ENCODE peak calls at places on chromosomes 7 and 10, in five cellular contexts. W, Y, E, V and N are unnamed samples.

GRCh38 chr10:89563861-89564478 is 28.6 kb upstream of the SLC16A12 start:
- DNase-seq in V (peak; percentile 71), Y (no peak), E (peak; percentile 57), W (peak; percentile 23), N (no peak)

GRCh38 chr10:12848439-12849173 is 152.9 kb downstream of the CCDC3 start:
- DNase-seq in W (peak; percentile 14), V (no peak), Y (no peak), E (no peak), N (no peak)

GRCh38 chr7:143130541-143130940 is 1.3 kb upstream of the PIP start:
- DNase-seq in Y (no peak), W (no peak), V (no peak), E (no peak), N (no peak)

GRCh38 chr10:86200269-86200668 is 166.3 kb downstream of the GRID1 start:
- DNase-seq in E (no peak), Y (no peak), W (no peak), V (no peak), N (no peak)

GRCh38 chr10:131725736-131726459 is 174.9 kb upstream of the PPP2R2D start:
- DNase-seq in W (peak; percentile 11), V (no peak), E (no peak), Y (no peak), N (no peak)

GRCh38 chr7:106041140-106041717 is 70.9 kb downstream of the SYPL1 start:
- DNase-seq in Y (no peak), V (peak; percentile 40), E (peak; percentile 72), W (no peak), N (no peak)

GRCh38 chr7:30136339-30136738 is 1.6 kb downstream of the MTURN start:
- DNase-seq in Y (no peak), E (no peak), V (no peak), W (no peak), N (no peak)

GRCh38 chr7:77262311-77262710 is 62.7 kb upstream of the FGL2 start:
- DNase-seq in E (no peak), W (no peak), V (no peak), Y (no peak), N (no peak)

GRCh38 chr7:38169862-38170261 is 8.2 kb upstream of the STARD3NL start:
- DNase-seq in Y (peak; percentile 74), E (no peak), W (peak; percentile 31), V (peak; percentile 94), N (no peak)

GRCh38 chr10:69344591-69345244 is 66.4 kb downstream of the HK1 start:
- DNase-seq in V (no peak), W (peak; percentile 45), Y (no peak), E (peak; percentile 73), N (no peak)

GRCh38 chr10:72660220-72660619 is 31.7 kb upstream of the MCU start:
- DNase-seq in V (no peak), W (no peak), E (no peak), Y (no peak), N (no peak)

GRCh38 chr10:53839437-53840039 is 961.5 kb downstream of the PCDH15 start:
- DNase-seq in V (peak; percentile 19), Y (no peak), E (peak; percentile 4), W (no peak), N (no peak)

GRCh38 chr10:30241422-30242110 is 107.5 kb downstream of the MTPAP start:
- DNase-seq in Y (no peak), W (no peak), V (no peak), E (no peak), N (no peak)

GRCh38 chr7:39536926-39537325 is 29.3 kb upstream of the YAE1 start:
- DNase-seq in E (no peak), W (no peak), Y (no peak), V (peak; percentile 18), N (no peak)

GRCh38 chr7:45085619-45086200 is 3.1 kb downstream of the NACAD start:
- DNase-seq in E (no peak), Y (no peak), W (no peak), V (no peak), N (no peak)

GRCh38 chr10:117441812-117442443 is 66.7 kb upstream of the PDZD8 start:
- DNase-seq in E (peak; percentile 2), V (peak; percentile 90), Y (peak; percentile 91), W (no peak), N (peak; percentile 92)

GRCh38 chr7:6071406-6071805 is 40.2 kb downstream of the ANKRD61 start:
- DNase-seq in E (peak; percentile 90), Y (no peak), W (no peak), V (no peak), N (no peak)

GRCh38 chr7:100684534-100685042 is 9.5 kb downstream of the GIGYF1 start:
- DNase-seq in E (no peak), V (no peak), W (no peak), Y (no peak), N (no peak)

GRCh38 chr10:4651404-4652037 is 174.5 kb upstream of the AKR1E2 start:
- DNase-seq in E (no peak), V (no peak), W (no peak), Y (no peak), N (no peak)

GRCh38 chr7:31073486-31074383 is 21.6 kb downstream of the ADCYAP1R1 start:
- DNase-seq in Y (no peak), V (no peak), W (no peak), E (no peak), N (no peak)

GRCh38 chr10:113362645-113363091 is 190.2 kb upstream of the HABP2 start:
- DNase-seq in W (peak; percentile 21), Y (no peak), V (peak; percentile 81), E (no peak), N (no peak)

GRCh38 chr7:152076324-152076821 is 50.9 kb downstream of the GALNT11 start:
- DNase-seq in W (peak; percentile 68), E (peak; percentile 40), V (peak; percentile 17), Y (no peak), N (no peak)

GRCh38 chr10:75191821-75192568 is 18.6 kb upstream of the VDAC2 start:
- DNase-seq in E (no peak), V (peak; percentile 97), W (peak; percentile 77), Y (peak; percentile 78), N (no peak)

GRCh38 chr10:116356833-116357232 is 32.6 kb downstream of the CCDC172 start:
- DNase-seq in V (no peak), W (no peak), Y (no peak), E (no peak), N (no peak)

GRCh38 chr7:42932861-42933591 is 850 bp downstream of the MRPL32 start:
- DNase-seq in E (peak; percentile 39), W (peak; percentile 34), Y (no peak), V (peak; percentile 55), N (no peak)

GRCh38 chr10:111646021-111646420 is 537.5 kb downstream of the GPAM start:
- DNase-seq in V (peak; percentile 52), W (no peak), Y (no peak), E (no peak), N (no peak)

GRCh38 chr7:48052748-48053147 is 17.4 kb downstream of the C7orf57 start:
- DNase-seq in W (no peak), E (no peak), V (peak; percentile 65), Y (no peak), N (peak; percentile 43)

GRCh38 chr7:55121249-55121648 is 102.4 kb downstream of the EGFR start:
- DNase-seq in E (no peak), Y (no peak), W (no peak), V (no peak), N (no peak)
- TF ChIP-seq CTCF in E (no peak), Y (no peak), W (no peak), V (no peak), N (no peak)

GRCh38 chr10:1024103-1024502 is 1.6 kb downstream of the IDI2 start:
- DNase-seq in V (no peak), W (no peak), Y (no peak), E (no peak), N (no peak)
- H3K4me3 ChIP-seq in V (no peak overlapping the region), W (no peak overlapping the region), Y (no peak overlapping the region), E (no peak overlapping the region), N (no peak overlapping the region)

DNA sequence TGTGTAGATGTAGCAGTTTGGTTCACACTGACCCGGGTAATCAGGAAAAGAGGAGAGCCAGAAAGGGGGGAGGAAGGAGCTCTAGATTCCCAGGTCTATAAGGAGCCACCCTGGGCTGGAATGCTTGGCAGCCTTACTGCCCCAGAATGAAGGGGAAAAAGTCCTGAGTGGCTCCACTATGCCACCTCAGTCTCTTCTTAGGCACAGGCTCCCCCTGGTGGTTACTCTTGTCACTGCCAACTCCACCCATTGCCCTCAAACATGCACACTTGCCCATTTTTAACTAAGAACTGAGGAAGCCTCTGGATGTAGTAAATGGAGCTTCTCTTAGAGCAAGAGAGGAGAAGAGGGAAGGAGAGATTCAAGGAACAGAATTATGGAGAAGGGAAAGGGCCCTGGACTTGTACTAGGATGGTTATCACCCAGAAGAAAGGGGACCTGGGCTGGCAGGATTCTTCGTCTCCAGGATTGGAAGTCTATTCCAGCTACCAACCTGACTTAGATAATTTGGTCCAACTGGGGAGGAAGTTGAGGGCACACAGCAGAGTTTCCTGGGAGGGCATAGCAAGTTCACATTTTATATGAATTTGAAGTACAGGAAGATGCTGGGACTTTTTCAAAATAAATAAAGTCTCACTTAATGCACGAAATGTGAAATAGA is 7.8 kb downstream of the HPS6 start:
- DNase-seq in E (peak; percentile 81), V (peak; percentile 87), W (peak; percentile 88), Y (peak; percentile 28), N (no peak)
- TF ChIP-seq CTCF in E (peak; percentile 98), V (peak; percentile 98), W (peak; percentile 92), Y (peak; percentile 91), N (peak; percentile 98)

GRCh38 chr10:129962092-129962494 is 2.0 kb downstream of the EBF3 start:
- DNase-seq in Y (no peak), E (no peak), W (no peak), V (peak; percentile 63), N (no peak)

GRCh38 chr10:129963076-129963830 is 821 bp downstream of the EBF3 start:
- DNase-seq in Y (no peak), V (peak; percentile 59), E (no peak), W (no peak), N (no peak)

GRCh38 chr10:129963831-129964501 is at the start of gene EBF3:
- DNase-seq in W (peak; percentile 55), V (peak; percentile 88), E (no peak), Y (no peak), N (no peak)

GRCh38 chr10:129961274-129961839 is 2.7 kb downstream of the EBF3 start:
- DNase-seq in V (peak; percentile 61), E (no peak), Y (no peak), W (no peak), N (no peak)

GRCh38 chr10:129962558-129963075 is 1.5 kb downstream of the EBF3 start:
- DNase-seq in V (no peak), Y (no peak), E (no peak), W (no peak), N (no peak)
- H3K4me3 ChIP-seq in V (peak overlapping the region; percentile 74), Y (peak overlapping the region; percentile 52), E (no peak overlapping the region), W (peak overlapping the region; percentile 41), N (peak overlapping the region; percentile 37)

GRCh38 chr10:103711351-103711994 is 143.9 kb downstream of the SH3PXD2A start:
- DNase-seq in V (no peak), Y (no peak), E (no peak), W (no peak), N (no peak)
- TF ChIP-seq CTCF in V (peak; percentile 27), Y (no peak), E (peak; percentile 25), W (no peak), N (peak; percentile 35)